ENCODE peak calls at places on chromosomes 7 and 10, in eight cellular contexts. One of them, this sample, is unnamed.

GRCh38 chr7:152974577-152974976 is 215.0 kb downstream of the ACTR3B start:
- DNase-seq in right lobe of liver: peak
- DNase-seq in stimulated activated CD8-positive, alpha-beta memory T cell treated with anti-CD3 and anti-CD28 coated beads, Interleukin-2, amount 100 ng/mL, for 48 hours: no peak
- DNase-seq in anterior cingulate cortex: no peak
- DNase-seq in heart right ventricle: no peak
- DNase-seq in activated T-cell treated with anti-CD3 and anti-CD28 coated beads, Interleukin-2, amount 50 U/mL, for 72 hours: no peak
- DNase-seq in T-helper 22 cell: no peak
- DNase-seq in HEK293T: no peak
- DNase-seq in this sample: no peak

GRCh38 chr7:142636751-142637150 is 112.5 kb upstream of the PRSS1 start:
- DNase-seq in right lobe of liver: no peak
- DNase-seq in stimulated activated CD8-positive, alpha-beta memory T cell treated with anti-CD3 and anti-CD28 coated beads, Interleukin-2, amount 100 ng/mL, for 48 hours: no peak
- DNase-seq in anterior cingulate cortex: no peak
- DNase-seq in heart right ventricle: no peak
- DNase-seq in activated T-cell treated with anti-CD3 and anti-CD28 coated beads, Interleukin-2, amount 50 U/mL, for 72 hours: peak
- DNase-seq in T-helper 22 cell: peak
- DNase-seq in HEK293T: no peak
- DNase-seq in this sample: no peak

GRCh38 chr10:131943021-131943814 is 38.5 kb downstream of the BNIP3 start:
- DNase-seq in right lobe of liver: peak
- DNase-seq in stimulated activated CD8-positive, alpha-beta memory T cell treated with anti-CD3 and anti-CD28 coated beads, Interleukin-2, amount 100 ng/mL, for 48 hours: no peak
- DNase-seq in anterior cingulate cortex: no peak
- DNase-seq in heart right ventricle: no peak
- DNase-seq in activated T-cell treated with anti-CD3 and anti-CD28 coated beads, Interleukin-2, amount 50 U/mL, for 72 hours: peak
- DNase-seq in T-helper 22 cell: no peak
- DNase-seq in HEK293T: peak
- DNase-seq in this sample: peak

GRCh38 chr7:129741743-129742213 is 130.3 kb downstream of the NRF1 start:
- DNase-seq in right lobe of liver: no peak
- DNase-seq in stimulated activated CD8-positive, alpha-beta memory T cell treated with anti-CD3 and anti-CD28 coated beads, Interleukin-2, amount 100 ng/mL, for 48 hours: no peak
- DNase-seq in anterior cingulate cortex: peak
- DNase-seq in heart right ventricle: no peak
- DNase-seq in activated T-cell treated with anti-CD3 and anti-CD28 coated beads, Interleukin-2, amount 50 U/mL, for 72 hours: no peak
- DNase-seq in T-helper 22 cell: no peak
- DNase-seq in HEK293T: no peak
- DNase-seq in this sample: no peak

GRCh38 chr7:88217675-88218427 is 2.0 kb downstream of the SRI start:
- DNase-seq in right lobe of liver: no peak
- DNase-seq in stimulated activated CD8-positive, alpha-beta memory T cell treated with anti-CD3 and anti-CD28 coated beads, Interleukin-2, amount 100 ng/mL, for 48 hours: no peak
- DNase-seq in anterior cingulate cortex: no peak
- DNase-seq in heart right ventricle: no peak
- DNase-seq in activated T-cell treated with anti-CD3 and anti-CD28 coated beads, Interleukin-2, amount 50 U/mL, for 72 hours: no peak
- DNase-seq in T-helper 22 cell: no peak
- DNase-seq in HEK293T: no peak
- DNase-seq in this sample: no peak

GRCh38 chr7:26101471-26102151 is 50.4 kb upstream of the NFE2L3 start:
- DNase-seq in right lobe of liver: no peak
- DNase-seq in stimulated activated CD8-positive, alpha-beta memory T cell treated with anti-CD3 and anti-CD28 coated beads, Interleukin-2, amount 100 ng/mL, for 48 hours: no peak
- DNase-seq in anterior cingulate cortex: no peak
- DNase-seq in heart right ventricle: no peak
- DNase-seq in activated T-cell treated with anti-CD3 and anti-CD28 coated beads, Interleukin-2, amount 50 U/mL, for 72 hours: no peak
- DNase-seq in T-helper 22 cell: no peak
- DNase-seq in HEK293T: no peak
- DNase-seq in this sample: no peak

GRCh38 chr7:38321515-38321944 is 48.1 kb upstream of the TARP start:
- DNase-seq in right lobe of liver: no peak
- DNase-seq in stimulated activated CD8-positive, alpha-beta memory T cell treated with anti-CD3 and anti-CD28 coated beads, Interleukin-2, amount 100 ng/mL, for 48 hours: no peak
- DNase-seq in anterior cingulate cortex: no peak
- DNase-seq in heart right ventricle: no peak
- DNase-seq in activated T-cell treated with anti-CD3 and anti-CD28 coated beads, Interleukin-2, amount 50 U/mL, for 72 hours: no peak
- DNase-seq in T-helper 22 cell: no peak
- DNase-seq in HEK293T: no peak
- DNase-seq in this sample: peak

GRCh38 chr10:283916-284356 is 148.7 kb downstream of the ZMYND11 start:
- DNase-seq in right lobe of liver: no peak
- DNase-seq in stimulated activated CD8-positive, alpha-beta memory T cell treated with anti-CD3 and anti-CD28 coated beads, Interleukin-2, amount 100 ng/mL, for 48 hours: peak
- DNase-seq in anterior cingulate cortex: no peak
- DNase-seq in heart right ventricle: no peak
- DNase-seq in activated T-cell treated with anti-CD3 and anti-CD28 coated beads, Interleukin-2, amount 50 U/mL, for 72 hours: peak
- DNase-seq in T-helper 22 cell: no peak
- DNase-seq in HEK293T: no peak
- DNase-seq in this sample: no peak

GRCh38 chr7:135717686-135718085 is 10.3 kb downstream of the SLC13A4 start:
- DNase-seq in right lobe of liver: no peak
- DNase-seq in stimulated activated CD8-positive, alpha-beta memory T cell treated with anti-CD3 and anti-CD28 coated beads, Interleukin-2, amount 100 ng/mL, for 48 hours: no peak
- DNase-seq in anterior cingulate cortex: no peak
- DNase-seq in heart right ventricle: no peak
- DNase-seq in activated T-cell treated with anti-CD3 and anti-CD28 coated beads, Interleukin-2, amount 50 U/mL, for 72 hours: no peak
- DNase-seq in T-helper 22 cell: no peak
- DNase-seq in HEK293T: no peak
- DNase-seq in this sample: no peak

GRCh38 chr10:70759769-70760168 is 25.4 kb downstream of the TBATA start:
- DNase-seq in right lobe of liver: no peak
- DNase-seq in stimulated activated CD8-positive, alpha-beta memory T cell treated with anti-CD3 and anti-CD28 coated beads, Interleukin-2, amount 100 ng/mL, for 48 hours: no peak
- DNase-seq in anterior cingulate cortex: no peak
- DNase-seq in heart right ventricle: no peak
- DNase-seq in activated T-cell treated with anti-CD3 and anti-CD28 coated beads, Interleukin-2, amount 50 U/mL, for 72 hours: no peak
- DNase-seq in T-helper 22 cell: no peak
- DNase-seq in HEK293T: no peak
- DNase-seq in this sample: no peak

This sample was measured in amniotic epithelial cell.